ENCODE peak calls at places on chromosomes 1 and 21, in eight cellular contexts. U is choroid plexus epithelial cell, A is NB4, E is HFFc6, C is GM12864, J is lung, M is GM12865, F is mesothelial cell of epicardium. R is an unnamed sample.

GRCh38 chr1:46411601-46412341 is 17.7 kb downstream of the FAAH start:
- DNase-seq in E (no peak), J (no peak), U (no peak), C (no peak), F (no peak), M (no peak), A (no peak), R (no peak)

GRCh38 chr1:21913258-21913657 is 23.9 kb downstream of the HSPG2 start:
- DNase-seq in M (no peak), U (no peak), E (no peak), J (no peak), A (no peak), F (no peak), C (no peak), R (no peak)

GRCh38 chr1:205950280-205950679 is 7.0 kb upstream of the SLC26A9 start:
- DNase-seq in C (no peak), F (no peak), U (peak; percentile 9), E (peak; percentile 81), J (no peak), A (no peak), M (no peak), R (no peak)

GRCh38 chr1:228037401-228038386 is 30.9 kb downstream of the WNT3A start:
- DNase-seq in E (no peak), M (peak; percentile 36), U (peak; percentile 40), A (no peak), C (no peak), J (no peak), F (no peak), R (no peak)

GRCh38 chr21:26169061-26169610 is 1.4 kb downstream of the APP start:
- DNase-seq in J (peak; percentile 39), F (no peak), C (no peak), M (peak; percentile 87), U (peak; percentile 88), E (peak; percentile 57), A (peak; percentile 8), R (no peak)

GRCh38 chr21:45894107-45894810 is 87.3 kb upstream of the COL6A1 start:
- DNase-seq in J (no peak), E (peak; percentile 51), U (peak; percentile 79), M (no peak), C (no peak), A (no peak), F (no peak), R (no peak)

GRCh38 chr1:60765204-60765603 is 317.2 kb upstream of the NFIA start:
- DNase-seq in C (peak; percentile 5), F (no peak), E (no peak), U (peak; percentile 79), J (no peak), A (peak; percentile 50), M (peak; percentile 35), R (peak; percentile 7)

GRCh38 chr21:15441060-15441493 is 288.7 kb upstream of the USP25 start:
- DNase-seq in M (peak; percentile 30), U (no peak), J (no peak), A (no peak), E (no peak), C (no peak), F (no peak), R (no peak)

GRCh38 chr1:185694081-185694480 is 40.1 kb upstream of the HMCN1 start:
- DNase-seq in J (no peak), E (no peak), F (no peak), A (peak; percentile 26), U (peak; percentile 58), M (peak; percentile 77), C (peak; percentile 69), R (no peak)

GRCh38 chr1:233788687-233789086 is 115.8 kb upstream of the SLC35F3 start:
- DNase-seq in E (no peak), U (no peak), A (no peak), F (no peak), J (no peak), M (no peak), C (no peak), R (no peak)

GRCh38 chr1:43565600-43566360 is 35.1 kb downstream of the PTPRF start:
- DNase-seq in A (peak; percentile 45), E (no peak), C (no peak), F (peak; percentile 55), M (peak; percentile 30), J (no peak), U (peak; percentile 48), R (no peak)

GRCh38 chr1:115258302-115258866 is 79.7 kb downstream of the NGF start:
- DNase-seq in C (no peak), M (no peak), A (no peak), F (no peak), J (no peak), E (peak; percentile 80), U (peak; percentile 88), R (no peak)

GRCh38 chr1:57133686-57134085 is 167.9 kb upstream of the C8B start:
- DNase-seq in F (no peak), A (no peak), C (no peak), U (peak; percentile 24), J (no peak), M (no peak), E (no peak), R (no peak)

GRCh38 chr1:85661767-85662166 is 46.5 kb downstream of the ZNHIT6 start:
- DNase-seq in J (no peak), E (no peak), A (no peak), M (no peak), C (no peak), F (no peak), U (no peak), R (no peak)

GRCh38 chr1:7401814-7402547 is 369.1 kb upstream of the VAMP3 start:
- DNase-seq in U (peak; percentile 99), C (no peak), J (peak; percentile 29), M (no peak), E (peak; percentile 99), A (no peak), F (no peak), R (peak; percentile 87)

GRCh38 chr1:231857609-231858008 is 231.0 kb downstream of the DISC1 start:
- DNase-seq in E (no peak), J (no peak), F (no peak), U (no peak), M (no peak), C (no peak), A (no peak), R (no peak)

GRCh38 chr1:167312871-167313270 is 92.2 kb downstream of the POU2F1 start:
- DNase-seq in J (no peak), F (no peak), M (no peak), U (peak; percentile 3), A (no peak), E (no peak), C (no peak), R (no peak)

GRCh38 chr1:67838180-67838912 is 5.1 kb upstream of the GNG12 start:
- DNase-seq in A (no peak), U (peak; percentile 23), C (no peak), E (peak; percentile 44), J (no peak), M (no peak), F (no peak), R (no peak)

GRCh38 chr1:29245876-29246275 is 9.6 kb downstream of the PTPRU start:
- DNase-seq in A (no peak), U (peak; percentile 68), M (no peak), J (no peak), C (no peak), E (peak; percentile 45), F (no peak), R (no peak)

GRCh38 chr1:14681182-14681581 is 82.7 kb downstream of the KAZN start:
- DNase-seq in J (no peak), E (no peak), F (no peak), M (no peak), U (no peak), C (no peak), A (no peak), R (no peak)

GRCh38 chr21:26844258-26845065 is 747 bp downstream of the ADAMTS1 start:
- DNase-seq in E (peak; percentile 52), A (no peak), U (peak; percentile 65), F (peak; percentile 47), M (no peak), C (no peak), J (no peak), R (no peak)

DNA sequence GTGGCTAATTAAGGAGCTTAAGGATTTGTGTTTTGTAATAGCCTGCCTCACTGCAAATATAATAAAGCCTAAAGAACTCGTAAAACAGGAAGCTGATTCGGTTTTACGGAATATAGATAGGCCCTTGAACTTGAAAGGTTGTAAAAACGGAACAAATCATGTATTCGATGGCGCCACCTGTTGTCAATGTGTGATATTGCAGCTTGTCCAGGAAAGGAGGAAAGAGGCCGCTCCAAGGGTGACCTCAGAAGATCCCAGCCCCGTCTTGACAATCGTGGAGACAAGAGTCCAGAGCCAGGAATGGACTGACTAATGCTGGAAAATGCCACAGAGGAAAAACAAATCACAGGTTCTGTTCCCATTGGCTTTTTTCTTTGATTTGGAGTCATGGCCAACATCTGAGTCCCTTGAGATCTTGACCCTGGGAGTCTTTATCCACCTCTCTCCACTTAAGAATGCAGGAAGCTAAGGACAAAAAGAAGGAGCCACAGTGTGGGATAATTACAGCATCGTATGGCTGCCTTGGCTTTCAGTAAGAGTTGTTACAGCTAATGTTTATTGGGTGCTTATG is 7.0 kb upstream of the IGSF21 start:
- DNase-seq in C (peak; percentile 13), J (peak; percentile 58), E (peak; percentile 45), U (peak; percentile 64), M (peak; percentile 50), F (no peak), A (peak; percentile 68), R (peak; percentile 5)
- TF ChIP-seq CTCF in C (peak; percentile 80), J (peak; percentile 49), E (peak; percentile 89), U (peak; percentile 77), M (peak; percentile 75), F (peak; percentile 87), A (peak; percentile 64), R (peak; percentile 79)

GRCh38 chr1:87986154-87986914 is 657.7 kb downstream of the LMO4 start:
- DNase-seq in M (no peak), U (no peak), J (no peak), A (no peak), F (no peak), E (no peak), C (no peak), R (no peak)
- TF ChIP-seq CTCF in M (no peak), U (no peak), J (no peak), A (no peak), F (no peak), E (peak; percentile 17), C (no peak), R (no peak)

GRCh38 chr1:2174348-2175054 is 20.1 kb downstream of the FAAP20 start:
- DNase-seq in U (peak; percentile 63), A (peak; percentile 67), M (peak; percentile 47), E (peak; percentile 50), F (peak; percentile 52), J (no peak), C (no peak), R (no peak)
- TF ChIP-seq CTCF in U (peak; percentile 95), A (peak; percentile 93), M (peak; percentile 87), E (peak; percentile 92), F (peak; percentile 84), J (peak; percentile 68), C (peak; percentile 90), R (peak; percentile 97)

DNA sequence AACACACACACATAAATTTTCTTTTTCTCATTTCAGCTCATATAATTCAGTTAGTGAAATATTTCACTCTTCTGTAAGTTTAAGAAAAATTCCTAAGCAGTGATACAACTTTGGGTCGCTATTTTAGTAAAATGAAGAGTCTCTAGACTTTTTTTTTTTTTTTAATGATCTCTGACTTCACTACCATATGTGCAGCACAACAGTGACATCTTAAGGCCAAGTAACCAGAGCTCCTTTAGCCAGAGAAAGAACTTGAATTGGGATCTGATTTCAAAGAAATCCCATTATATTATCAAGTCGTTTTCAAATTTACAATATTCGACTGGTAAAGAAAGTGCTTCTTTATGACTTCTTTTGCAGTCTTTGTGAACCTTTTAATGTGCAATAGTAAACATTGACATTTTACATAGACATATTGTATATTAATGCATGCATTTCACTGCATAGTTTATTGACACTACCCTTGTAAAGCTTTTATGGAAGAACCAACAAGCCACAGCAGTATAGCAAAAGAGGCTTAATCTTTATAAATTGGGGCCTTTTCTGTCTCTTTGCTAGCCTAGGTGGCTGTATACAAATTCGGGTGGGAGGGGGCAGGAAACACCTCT is 62.2 kb downstream of the LRRC40 start:
- DNase-seq in U (peak; percentile 80), M (no peak), F (no peak), A (no peak), E (peak; percentile 66), C (no peak), J (no peak), R (peak; percentile 20)
- TF ChIP-seq CTCF in U (peak; percentile 55), M (no peak), F (no peak), A (no peak), E (peak; percentile 72), C (no peak), J (no peak), R (peak; percentile 54)

R was measured in AG09319.